ENCODE peak calls at places on chromosomes 16 and 17, in seven cellular contexts. One of them, this sample, is unnamed. For H3K27me3, the result is how much of the 10 kb centered on the place peaks cover.

GRCh38 chr17:80103061-80103481 is 1.7 kb downstream of the GAA start:
- DNase-seq in endodermal cell: no peak
- DNase-seq in A673: no peak
- DNase-seq in Peyer's patch: no peak
- DNase-seq in lung: no peak
- DNase-seq in adrenal gland: no peak
- DNase-seq in pancreas: peak
- DNase-seq in this sample: peak

GRCh38 chr16:89275837-89276720 is 58.6 kb downstream of the ZNF778 start:
- DNase-seq in Peyer's patch: no peak
- DNase-seq in A673: no peak
- DNase-seq in pancreas: no peak
- DNase-seq in adrenal gland: no peak
- DNase-seq in endodermal cell: no peak
- DNase-seq in lung: no peak
- DNase-seq in this sample: no peak

GRCh38 chr17:81929253-81930141 is 2.0 kb upstream of the MAFG start:
- DNase-seq in adrenal gland: no peak
- DNase-seq in pancreas: no peak
- DNase-seq in A673: no peak
- DNase-seq in Peyer's patch: no peak
- DNase-seq in endodermal cell: no peak
- DNase-seq in lung: no peak
- DNase-seq in this sample: no peak

GRCh38 chr17:16927641-16928321 is 44.1 kb downstream of the TNFRSF13B start:
- DNase-seq in A673: no peak
- DNase-seq in Peyer's patch: no peak
- DNase-seq in endodermal cell: peak
- DNase-seq in lung: no peak
- DNase-seq in adrenal gland: no peak
- DNase-seq in pancreas: no peak
- DNase-seq in this sample: no peak

GRCh38 chr17:16943541-16944333 is 28.2 kb downstream of the TNFRSF13B start:
- DNase-seq in pancreas: peak
- DNase-seq in Peyer's patch: no peak
- DNase-seq in lung: no peak
- DNase-seq in A673: no peak
- DNase-seq in adrenal gland: no peak
- DNase-seq in endodermal cell: peak
- DNase-seq in this sample: no peak

GRCh38 chr16:55569025-55569424 is 2.5 kb downstream of the CAPNS2 start:
- DNase-seq in endodermal cell: no peak
- DNase-seq in Peyer's patch: no peak
- DNase-seq in lung: no peak
- DNase-seq in adrenal gland: no peak
- DNase-seq in A673: no peak
- DNase-seq in pancreas: no peak
- DNase-seq in this sample: peak

GRCh38 chr17:43961954-43962353 is 8.2 kb upstream of the PYY start:
- DNase-seq in Peyer's patch: no peak
- DNase-seq in A673: no peak
- DNase-seq in lung: no peak
- DNase-seq in adrenal gland: no peak
- DNase-seq in endodermal cell: no peak
- DNase-seq in pancreas: no peak
- DNase-seq in this sample: no peak

GRCh38 chr16:85614338-85615013 is 1.4 kb downstream of the GSE1 start:
- DNase-seq in endodermal cell: peak
- DNase-seq in Peyer's patch: no peak
- DNase-seq in A673: no peak
- DNase-seq in lung: no peak
- DNase-seq in pancreas: no peak
- DNase-seq in adrenal gland: no peak
- DNase-seq in this sample: no peak

GRCh38 chr17:14427914-14428639 is 127.2 kb downstream of the HS3ST3B1 start:
- DNase-seq in adrenal gland: no peak
- DNase-seq in Peyer's patch: no peak
- DNase-seq in endodermal cell: no peak
- DNase-seq in A673: no peak
- DNase-seq in pancreas: no peak
- DNase-seq in lung: no peak
- DNase-seq in this sample: no peak

GRCh38 chr16:84874983-84875382 is 55.2 kb downstream of the CRISPLD2 start:
- DNase-seq in pancreas: no peak
- DNase-seq in lung: no peak
- DNase-seq in A673: no peak
- DNase-seq in adrenal gland: no peak
- DNase-seq in endodermal cell: no peak
- DNase-seq in Peyer's patch: no peak
- DNase-seq in this sample: no peak

GRCh38 chr17:21285164-21286065 is 904 bp downstream of the MAP2K3 start:
- DNase-seq in lung: no peak
- DNase-seq in adrenal gland: peak
- DNase-seq in pancreas: peak
- DNase-seq in A673: peak
- DNase-seq in endodermal cell: peak
- DNase-seq in Peyer's patch: peak
- DNase-seq in this sample: peak

GRCh38 chr17:3977387-3977786 is 13.2 kb upstream of the ATP2A3 start:
- DNase-seq in pancreas: no peak
- DNase-seq in Peyer's patch: peak
- DNase-seq in endodermal cell: no peak
- DNase-seq in adrenal gland: no peak
- DNase-seq in A673: no peak
- DNase-seq in lung: no peak
- DNase-seq in this sample: no peak

GRCh38 chr17:7882068-7882467 is 6.5 kb upstream of the CHD3 start:
- DNase-seq in adrenal gland: no peak
- DNase-seq in endodermal cell: peak
- DNase-seq in A673: no peak
- DNase-seq in pancreas: no peak
- DNase-seq in lung: no peak
- DNase-seq in Peyer's patch: no peak
- DNase-seq in this sample: no peak

GRCh38 chr16:14510939-14511797 is 118.9 kb downstream of the PARN start:
- DNase-seq in lung: no peak
- DNase-seq in A673: peak
- DNase-seq in Peyer's patch: no peak
- DNase-seq in adrenal gland: no peak
- DNase-seq in pancreas: no peak
- DNase-seq in endodermal cell: no peak
- DNase-seq in this sample: peak

GRCh38 chr16:75198135-75198600 is 8.8 kb downstream of the CTRB2 start:
- DNase-seq in adrenal gland: no peak
- DNase-seq in lung: no peak
- DNase-seq in endodermal cell: peak
- DNase-seq in Peyer's patch: no peak
- DNase-seq in pancreas: no peak
- DNase-seq in A673: peak
- DNase-seq in this sample: no peak

GRCh38 chr16:70470927-70471341 is 16.5 kb downstream of the FCSK start:
- DNase-seq in endodermal cell: peak
- DNase-seq in adrenal gland: peak
- DNase-seq in Peyer's patch: peak
- DNase-seq in A673: no peak
- DNase-seq in lung: no peak
- DNase-seq in pancreas: no peak
- DNase-seq in this sample: no peak

GRCh38 chr17:31490019-31490383 is 98.5 kb downstream of the RAB11FIP4 start:
- DNase-seq in A673: no peak
- DNase-seq in pancreas: no peak
- DNase-seq in lung: no peak
- DNase-seq in Peyer's patch: no peak
- DNase-seq in adrenal gland: no peak
- DNase-seq in endodermal cell: no peak
- DNase-seq in this sample: no peak

GRCh38 chr16:81739503-81739902 is 39.6 kb upstream of the PLCG2 start:
- DNase-seq in Peyer's patch: no peak
- DNase-seq in pancreas: no peak
- DNase-seq in adrenal gland: no peak
- DNase-seq in lung: no peak
- DNase-seq in endodermal cell: no peak
- DNase-seq in A673: no peak
- DNase-seq in this sample: no peak

GRCh38 chr17:52420555-52421078 is 262.1 kb upstream of the CA10 start:
- DNase-seq in A673: no peak
- DNase-seq in endodermal cell: no peak
- DNase-seq in adrenal gland: no peak
- DNase-seq in pancreas: no peak
- DNase-seq in lung: no peak
- DNase-seq in Peyer's patch: no peak
- DNase-seq in this sample: no peak

GRCh38 chr17:55585629-55586028 is 74.4 kb upstream of the SMIM36 start:
- DNase-seq in pancreas: no peak
- DNase-seq in adrenal gland: no peak
- DNase-seq in lung: no peak
- DNase-seq in A673: no peak
- DNase-seq in endodermal cell: no peak
- DNase-seq in Peyer's patch: no peak
- DNase-seq in this sample: peak

DNA sequence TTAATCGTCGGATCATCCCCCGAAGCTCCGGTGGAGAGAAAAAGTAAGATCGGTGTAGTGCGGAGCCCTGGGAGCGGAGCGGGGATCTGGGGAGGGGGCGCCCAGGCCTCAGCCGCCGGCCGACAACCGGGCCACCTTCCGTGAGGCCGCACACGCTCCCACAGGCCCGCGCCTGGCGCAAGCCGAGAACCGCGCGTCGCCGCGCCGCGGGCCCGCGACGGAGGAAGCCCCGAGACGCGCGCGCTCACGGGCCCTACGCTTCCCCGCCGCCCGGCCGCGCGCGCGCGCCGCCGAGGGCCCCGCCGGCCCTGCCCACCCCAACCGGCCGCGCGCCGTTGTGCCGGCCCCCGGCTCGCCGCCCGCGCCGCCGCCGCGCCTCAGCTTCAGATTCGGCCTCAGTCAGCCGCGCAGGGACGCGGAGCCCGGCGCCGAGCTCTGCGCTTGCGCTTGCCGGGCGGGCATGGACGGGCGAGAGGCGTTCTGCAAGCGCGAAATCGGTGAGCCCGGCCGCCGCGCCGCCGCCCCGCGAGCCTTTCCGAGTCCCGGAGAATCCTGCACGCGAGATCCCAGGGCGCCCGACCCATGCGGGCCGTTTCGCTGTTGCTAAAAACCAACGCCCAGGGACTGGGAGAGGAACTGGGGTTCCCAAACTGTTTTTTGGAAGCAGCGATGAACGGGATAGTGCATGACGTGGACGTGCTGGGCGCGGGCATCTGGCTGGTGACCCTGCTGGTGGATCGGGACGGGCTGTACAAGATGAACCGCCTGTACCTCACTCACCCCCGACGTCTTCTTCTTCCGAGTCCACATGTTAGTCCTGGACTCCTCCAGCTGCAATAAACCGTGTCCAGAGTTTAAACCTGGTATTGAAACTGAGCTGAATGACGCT is 28.0 kb upstream of the LRRC37A start:
- DNase-seq in pancreas: peak
- DNase-seq in Peyer's patch: peak
- DNase-seq in endodermal cell: peak
- DNase-seq in adrenal gland: peak
- DNase-seq in A673: peak
- DNase-seq in lung: peak
- DNase-seq in this sample: peak
- TF ChIP-seq CTCF in pancreas: no peak
- TF ChIP-seq CTCF in Peyer's patch: no peak
- TF ChIP-seq CTCF in endodermal cell: no peak
- TF ChIP-seq CTCF in adrenal gland: no peak
- TF ChIP-seq CTCF in A673: no peak
- TF ChIP-seq CTCF in lung: no peak
- TF ChIP-seq CTCF in this sample: no peak

GRCh38 chr16:66596986-66597848 is 7.3 kb upstream of the CMTM3 start:
- DNase-seq in lung: no peak
- DNase-seq in pancreas: no peak
- DNase-seq in A673: no peak
- DNase-seq in endodermal cell: no peak
- DNase-seq in adrenal gland: no peak
- DNase-seq in Peyer's patch: no peak
- DNase-seq in this sample: no peak
- H3K4me3 ChIP-seq in lung: no peak
- H3K4me3 ChIP-seq in pancreas: no peak
- H3K4me3 ChIP-seq in A673: no peak
- H3K4me3 ChIP-seq in endodermal cell: no peak
- H3K4me3 ChIP-seq in adrenal gland: no peak
- H3K4me3 ChIP-seq in Peyer's patch: no peak
- H3K4me3 ChIP-seq in this sample: no peak

DNA sequence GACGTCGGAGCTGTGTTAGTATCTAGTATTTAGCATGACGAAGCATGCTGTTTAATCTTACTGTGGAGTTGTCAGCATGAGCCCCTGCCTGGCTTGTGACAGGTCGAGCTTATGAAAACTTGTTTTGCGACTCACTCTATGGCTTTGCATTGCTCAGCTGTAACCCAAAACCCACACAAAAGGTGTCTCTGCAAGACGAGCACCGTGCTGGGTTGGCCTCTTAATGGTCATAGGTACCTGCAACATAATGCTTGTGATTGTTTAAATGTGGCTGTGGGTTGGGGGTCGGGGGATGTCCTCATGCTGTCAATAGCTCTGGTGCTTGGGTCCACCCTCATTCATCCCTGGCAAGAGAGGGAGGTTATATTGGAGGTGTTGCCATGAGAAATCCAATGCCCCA is 5.4 kb downstream of the NTN1 start:
- DNase-seq in A673: no peak
- DNase-seq in lung: no peak
- DNase-seq in adrenal gland: no peak
- DNase-seq in pancreas: no peak
- DNase-seq in endodermal cell: peak
- DNase-seq in Peyer's patch: no peak
- DNase-seq in this sample: no peak
- H3K27me3 ChIP-seq in A673: under half
- H3K27me3 ChIP-seq in lung: under half
- H3K27me3 ChIP-seq in adrenal gland: half or more
- H3K27me3 ChIP-seq in pancreas: under half
- H3K27me3 ChIP-seq in endodermal cell: under half
- H3K27me3 ChIP-seq in Peyer's patch: under half
- H3K27me3 ChIP-seq in this sample: under half

DNA sequence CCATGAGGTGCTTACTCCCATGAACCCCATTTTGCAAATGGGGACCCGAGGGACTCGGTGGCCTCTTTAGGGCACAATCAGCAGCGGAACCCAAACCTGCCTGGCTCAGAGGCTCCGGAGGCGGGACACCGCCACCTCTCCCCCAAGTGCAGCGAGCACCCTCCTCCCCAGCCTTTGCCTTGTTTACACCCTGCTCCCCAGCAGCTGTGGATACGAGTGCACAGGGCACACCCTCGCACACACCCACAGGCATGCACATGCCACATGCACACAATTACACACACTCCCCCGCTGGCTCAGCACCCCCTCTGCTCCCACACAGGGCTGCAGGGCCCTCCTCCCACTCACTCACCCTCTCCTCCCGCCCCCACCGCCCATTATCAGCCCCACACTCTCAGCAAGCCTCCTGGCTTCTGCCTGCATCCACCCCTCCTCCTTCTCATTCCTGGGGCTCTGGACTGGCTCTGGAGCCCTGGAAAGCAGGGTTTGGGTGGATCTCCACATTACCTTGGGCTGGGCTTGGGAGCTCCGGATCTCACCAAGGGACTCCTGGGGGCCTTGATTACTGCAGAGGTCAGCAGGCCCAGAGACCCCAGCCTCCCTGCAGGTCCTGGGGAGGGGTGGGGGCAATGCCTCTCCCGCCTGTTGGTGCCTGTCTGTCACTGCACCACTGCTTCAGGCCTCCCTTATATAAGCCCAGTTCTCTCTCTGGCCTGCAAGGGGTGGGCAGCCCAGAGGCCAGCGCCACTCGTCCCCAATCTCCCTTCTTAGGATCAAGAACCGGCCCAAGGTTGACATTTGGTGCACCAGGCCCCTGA is 6.4 kb downstream of the PDK2 start:
- DNase-seq in pancreas: peak
- DNase-seq in lung: no peak
- DNase-seq in A673: no peak
- DNase-seq in endodermal cell: peak
- DNase-seq in Peyer's patch: peak
- DNase-seq in adrenal gland: peak
- DNase-seq in this sample: no peak
- TF ChIP-seq CTCF in pancreas: no peak
- TF ChIP-seq CTCF in lung: no peak
- TF ChIP-seq CTCF in A673: no peak
- TF ChIP-seq CTCF in endodermal cell: peak
- TF ChIP-seq CTCF in Peyer's patch: no peak
- TF ChIP-seq CTCF in adrenal gland: no peak
- TF ChIP-seq CTCF in this sample: no peak

This sample was measured in bronchial epithelial cell.